ENCODE peak calls at places on chromosomes 6 and 20, in five cellular contexts. Y, G, I, J and H are unnamed samples.

GRCh38 chr20:44601801-44602204 is 19.4 kb downstream of the PKIG start:
- DNase-seq in G (peak; percentile 87), Y (no peak), J (no peak), I (no peak), H (peak; percentile 84)

GRCh38 chr6:6674872-6675271 is 86.4 kb downstream of the LY86 start:
- DNase-seq in J (no peak), I (no peak), Y (no peak), G (no peak), H (no peak)

GRCh38 chr20:4666001-4666470 is 55.7 kb upstream of the PRND start:
- DNase-seq in I (no peak), Y (no peak), J (no peak), G (no peak), H (no peak)

GRCh38 chr20:49521356-49521755 is 38.9 kb upstream of the KCNB1 start:
- DNase-seq in Y (no peak), J (no peak), G (peak; percentile 25), I (no peak), H (no peak)

GRCh38 chr20:50575869-50576720 is 65.9 kb downstream of the PTPN1 start:
- DNase-seq in I (peak; percentile 86), J (no peak), G (peak; percentile 64), Y (peak; percentile 74), H (peak; percentile 69)

GRCh38 chr6:47631248-47632196 is 66.9 kb upstream of the ADGRF4 start:
- DNase-seq in Y (no peak), J (peak; percentile 32), G (no peak), I (no peak), H (no peak)

GRCh38 chr6:6509304-6509703 is 79.2 kb upstream of the LY86 start:
- DNase-seq in J (no peak), G (no peak), Y (no peak), I (no peak), H (no peak)

GRCh38 chr6:44530910-44531234 is 143.4 kb downstream of the CDC5L start:
- DNase-seq in G (no peak), I (no peak), Y (no peak), J (no peak), H (no peak)

GRCh38 chr6:6771224-6771915 is 182.8 kb downstream of the LY86 start:
- DNase-seq in G (no peak), J (no peak), I (no peak), Y (no peak), H (no peak)

GRCh38 chr20:51861726-51862466 is 59.6 kb upstream of the SALL4 start:
- DNase-seq in G (no peak), Y (no peak), I (no peak), J (no peak), H (no peak)

GRCh38 chr20:33851842-33852466 is 40.8 kb downstream of the CHMP4B start:
- DNase-seq in G (no peak), I (no peak), J (no peak), Y (no peak), H (no peak)

GRCh38 chr20:19600042-19600441 is 158.0 kb upstream of the RIN2 start:
- DNase-seq in Y (no peak), J (no peak), I (no peak), G (no peak), H (no peak)
- TF ChIP-seq CTCF in Y (no peak), J (no peak), I (no peak), G (no peak), H (no peak)

DNA sequence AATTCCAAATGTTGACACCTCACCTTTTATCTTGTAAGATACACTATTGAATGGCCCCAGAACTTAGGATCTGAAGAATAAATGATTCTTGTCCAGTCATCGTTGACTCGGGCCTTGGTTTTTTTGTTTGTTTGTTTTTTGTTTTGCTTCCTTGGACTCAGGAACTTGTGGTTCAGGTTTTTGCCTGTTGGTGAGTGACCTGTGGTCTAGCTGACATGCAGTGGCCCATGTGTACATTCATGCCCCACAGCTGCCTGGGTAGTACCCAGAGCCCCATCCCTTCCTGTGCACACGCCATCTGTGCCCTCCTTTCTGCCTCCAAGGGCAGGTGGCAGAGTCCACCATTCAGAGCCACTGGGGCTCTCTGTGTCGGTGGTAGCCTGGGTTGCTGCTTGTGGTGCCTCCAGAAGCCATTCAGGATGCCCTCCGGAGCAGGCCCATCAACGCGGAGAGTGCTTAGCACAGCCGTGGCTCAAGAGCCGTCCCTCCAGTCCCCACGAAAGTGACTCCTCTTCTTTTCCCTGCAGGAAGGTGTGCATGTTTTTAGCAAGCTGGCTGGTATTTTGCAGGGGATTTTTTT is 85.9 kb downstream of the SYNJ2 start:
- DNase-seq in Y (no peak), I (no peak), J (no peak), G (no peak), H (no peak)
- H3K4me1 ChIP-seq in Y (peaks cover 8% of the 10 kb centered on the region), I (no peaks in the 10 kb centered on the region), J (no peaks in the 10 kb centered on the region), G (peaks cover 9% of the 10 kb centered on the region), H (no peaks in the 10 kb centered on the region)

DNA sequence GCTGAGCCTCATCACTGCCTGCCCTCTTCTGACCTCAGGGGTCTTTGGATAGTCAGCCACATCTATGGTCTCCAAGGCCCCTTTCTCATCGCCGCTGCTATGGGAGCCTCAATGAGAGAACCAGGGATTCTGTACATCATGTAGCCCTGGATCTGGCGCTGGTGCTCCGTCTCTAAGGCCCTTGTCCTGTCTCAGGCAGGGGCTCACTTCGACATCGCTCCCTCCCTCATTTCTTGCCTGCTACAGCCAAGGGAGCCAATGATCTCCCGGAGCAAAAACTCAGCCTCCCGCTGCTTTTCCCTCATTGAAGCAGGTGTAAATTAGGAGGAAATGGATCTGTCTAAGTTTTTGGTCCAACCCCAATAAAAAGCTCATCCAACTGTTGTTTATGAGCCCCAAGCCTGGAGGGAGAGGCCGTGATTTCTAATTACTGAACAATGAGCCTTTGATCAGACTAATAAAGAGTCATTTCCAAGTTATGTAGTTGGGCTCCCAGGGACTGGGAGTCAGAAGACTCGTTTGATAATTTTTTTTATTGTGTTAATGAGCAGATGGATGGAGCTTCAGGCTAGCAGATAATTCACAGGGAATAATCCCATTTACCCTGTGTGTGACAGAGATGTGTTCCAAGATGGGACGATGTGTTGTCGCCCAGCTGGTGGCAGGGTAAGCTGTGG is 30.9 kb downstream of the LBP start:
- DNase-seq in Y (no peak), I (no peak), G (no peak), J (no peak), H (no peak)
- TF ChIP-seq CTCF in Y (no peak), I (no peak), G (no peak), J (no peak), H (no peak)

GRCh38 chr6:56790424-56790823 is 147.7 kb upstream of the DST start:
- DNase-seq in Y (no peak), G (no peak), J (no peak), I (no peak), H (no peak)

GRCh38 chr6:56794421-56794820 is 151.7 kb upstream of the DST start:
- DNase-seq in J (peak; percentile 44), Y (no peak), I (no peak), G (no peak), H (no peak)

GRCh38 chr6:56789879-56790278 is 147.2 kb upstream of the DST start:
- DNase-seq in I (no peak), G (no peak), J (no peak), Y (no peak), H (no peak)

GRCh38 chr6:56795852-56796532 is 153.3 kb upstream of the DST start:
- DNase-seq in Y (no peak), I (no peak), G (no peak), J (no peak), H (no peak)

GRCh38 chr6:56793938-56794337 is 151.2 kb upstream of the DST start:
- DNase-seq in Y (no peak), I (no peak), J (no peak), G (no peak), H (no peak)
- H3K4me1 ChIP-seq in Y (no peaks in the 10 kb centered on the region), I (peaks cover 5% of the 10 kb centered on the region), J (peaks cover 54% of the 10 kb centered on the region), G (peaks cover 28% of the 10 kb centered on the region), H (peaks cover 4% of the 10 kb centered on the region)

GRCh38 chr6:5213851-5214507 is 46.8 kb downstream of the LYRM4 start:
- DNase-seq in J (no peak), I (no peak), G (no peak), Y (no peak), H (no peak)
- TF ChIP-seq CTCF in J (no peak), I (no peak), G (peak; percentile 40), Y (no peak), H (no peak)

DNA sequence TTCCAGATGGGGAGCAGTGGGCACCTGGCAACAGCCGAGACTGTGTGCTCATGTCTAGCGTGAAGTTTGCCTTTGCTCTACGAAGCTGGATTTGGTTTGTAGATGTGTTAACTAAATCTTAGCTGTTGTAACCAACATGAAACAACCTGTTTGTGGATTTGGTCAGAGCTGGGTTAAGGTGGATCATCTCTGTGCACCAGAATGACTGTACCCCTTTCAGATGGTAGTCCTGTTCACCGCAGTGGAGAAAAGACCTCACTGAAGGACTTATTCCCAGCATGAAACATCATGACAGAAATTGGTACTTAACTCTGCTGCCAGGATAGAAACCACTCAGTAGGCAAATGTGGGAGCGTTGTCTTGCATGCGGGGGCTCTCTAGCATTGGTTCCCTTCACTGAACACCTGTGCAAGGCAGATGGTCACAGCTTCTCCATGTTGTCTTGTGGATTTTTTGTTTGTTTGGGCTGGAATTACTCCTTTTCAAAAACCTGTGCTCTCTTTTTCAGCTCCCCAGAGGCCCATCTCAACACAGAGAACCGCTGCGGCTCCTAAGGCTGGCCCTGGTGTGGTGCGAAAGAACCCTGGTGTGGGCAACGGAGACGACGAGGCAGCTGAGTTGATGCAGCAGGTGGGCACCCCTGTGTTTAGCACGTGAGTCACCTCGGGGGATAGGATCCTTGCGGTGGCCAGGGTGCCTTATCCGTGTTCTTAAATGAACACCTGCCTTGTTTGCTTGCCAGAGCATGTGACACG is 19.3 kb upstream of the EFCAB8 start:
- DNase-seq in G (no peak), I (no peak), J (no peak), Y (no peak), H (no peak)
- H3K4me1 ChIP-seq in G (no peaks in the 10 kb centered on the region), I (no peaks in the 10 kb centered on the region), J (no peaks in the 10 kb centered on the region), Y (peaks cover 2% of the 10 kb centered on the region), H (no peaks in the 10 kb centered on the region)

GRCh38 chr6:31074406-31074805 is 38.0 kb downstream of the C6orf15 start:
- DNase-seq in J (no peak), Y (no peak), I (no peak), G (no peak), H (no peak)

GRCh38 chr6:31068738-31069340 is 43.5 kb downstream of the C6orf15 start:
- DNase-seq in J (no peak), Y (peak; percentile 81), I (peak; percentile 85), G (peak; percentile 80), H (peak; percentile 63)

GRCh38 chr6:31067881-31068737 is 44.3 kb downstream of the C6orf15 start:
- DNase-seq in G (no peak), I (no peak), J (no peak), Y (no peak), H (no peak)

GRCh38 chr6:31075528-31075927 is 36.8 kb downstream of the C6orf15 start:
- DNase-seq in G (no peak), I (no peak), J (no peak), Y (no peak), H (no peak)

GRCh38 chr6:31070711-31071197 is 41.6 kb downstream of the C6orf15 start:
- DNase-seq in Y (no peak), J (no peak), I (no peak), G (no peak), H (peak; percentile 24)
- TF ChIP-seq CTCF in Y (no peak), J (peak; percentile 29), I (peak; percentile 45), G (no peak), H (peak; percentile 30)